ENCODE peak calls at places on chromosomes 13 and 19, in four cellular contexts. S, R, W and H are unnamed samples.

GRCh38 chr19:39263912-39264305 is 4.3 kb upstream of the IFNL2 start:
- DNase-seq in S (no peak), R (no peak), W (no peak), H (no peak)

GRCh38 chr19:52343548-52343947 is 7.5 kb downstream of the ZNF610 start:
- DNase-seq in S (peak), R (peak), W (peak), H (no peak)

GRCh38 chr13:99859178-99860177 is 112.1 kb downstream of the ZIC5 start:
- DNase-seq in S (no peak), R (no peak), W (no peak), H (no peak)

GRCh38 chr19:34353546-34353945 is 11.4 kb upstream of the GPI start:
- DNase-seq in S (no peak), R (no peak), W (no peak), H (no peak)

GRCh38 chr13:33125821-33126570 is 109.8 kb downstream of the KL start:
- DNase-seq in S (peak), R (peak), W (peak), H (peak)

GRCh38 chr19:38658462-38659306 is 11.2 kb downstream of the ACTN4 start:
- DNase-seq in S (peak), R (peak), W (peak), H (peak)

GRCh38 chr13:40130871-40131636 is 475.6 kb downstream of the COG6 start:
- DNase-seq in S (peak), R (peak), W (peak), H (no peak)

GRCh38 chr13:54029720-54030119 is 1001.1 kb downstream of the OLFM4 start:
- DNase-seq in S (no peak), R (no peak), W (no peak), H (no peak)

GRCh38 chr19:34430738-34431625 is 2.8 kb downstream of the UBA2 start:
- DNase-seq in S (peak), R (peak), W (peak), H (no peak)

GRCh38 chr13:45299194-45299593 is 41.8 kb downstream of the TPT1 start:
- DNase-seq in S (peak), R (peak), W (peak), H (no peak)